ENCODE peak calls at places on chromosomes 11 and 22, in six cellular contexts. N, H, M, O, E and W are unnamed samples.

GRCh38 chr11:69298778-69299461 is 5.0 kb downstream of the MYEOV start:
- DNase-seq in N (no peak), H (no peak), M (no peak), O (peak), E (no peak), W (no peak)

GRCh38 chr11:65782816-65783228 is 2.0 kb upstream of the AP5B1 start:
- DNase-seq in N (no peak), H (no peak), M (no peak), O (no peak), E (no peak), W (no peak)

GRCh38 chr11:534592-535518 is 521 bp downstream of the HRAS start:
- DNase-seq in N (peak), H (no peak), M (no peak), O (peak), E (peak), W (no peak)

GRCh38 chr11:102177974-102178631 is 67.9 kb downstream of the YAP1 start:
- DNase-seq in N (no peak), H (no peak), M (no peak), O (no peak), E (no peak), W (no peak)

GRCh38 chr11:127126956-127127355 is 126.4 kb upstream of the KIRREL3 start:
- DNase-seq in N (no peak), H (no peak), M (no peak), O (no peak), E (no peak), W (no peak)

GRCh38 chr11:73951797-73952196 is 971 bp downstream of the DNAJB13 start:
- DNase-seq in N (no peak), H (no peak), M (no peak), O (no peak), E (no peak), W (no peak)

GRCh38 chr11:34613462-34614183 is 7.3 kb upstream of the EHF start:
- DNase-seq in N (no peak), H (no peak), M (no peak), O (no peak), E (no peak), W (no peak)

GRCh38 chr11:1879342-1879940 is 12.3 kb downstream of the PRR33 start:
- DNase-seq in N (no peak), H (no peak), M (no peak), O (peak), E (no peak), W (no peak)

GRCh38 chr11:46918087-46918751 is at the start of gene LRP4:
- DNase-seq in N (peak), H (peak), M (peak), O (peak), E (peak), W (no peak)

GRCh38 chr11:96222102-96222501 is 120.9 kb downstream of the MAML2 start:
- DNase-seq in N (no peak), H (no peak), M (no peak), O (no peak), E (no peak), W (no peak)

GRCh38 chr11:100687032-100687629 is at the start of gene ARHGAP42:
- DNase-seq in N (peak), H (no peak), M (peak), O (peak), E (peak), W (no peak)

GRCh38 chr22:49011769-49012598 is 815.7 kb downstream of the BRD1 start:
- DNase-seq in N (no peak), H (no peak), M (no peak), O (peak), E (peak), W (no peak)

GRCh38 chr22:46074771-46075551 is 75.4 kb upstream of the PPARA start:
- DNase-seq in N (peak), H (no peak), M (no peak), O (peak), E (peak), W (no peak)

GRCh38 chr11:80937831-80938230 is 1497.0 kb upstream of the TENM4 start:
- DNase-seq in N (no peak), H (no peak), M (no peak), O (no peak), E (no peak), W (no peak)

GRCh38 chr11:17753641-17754040 is 19.1 kb downstream of the KCNC1 start:
- DNase-seq in N (no peak), H (no peak), M (no peak), O (peak), E (no peak), W (no peak)

GRCh38 chr11:69442807-69443137 is 38.7 kb upstream of the LINC01488 start:
- DNase-seq in N (peak), H (no peak), M (no peak), O (peak), E (no peak), W (no peak)

GRCh38 chr22:29689872-29690213 is 30.0 kb upstream of the CABP7 start:
- DNase-seq in N (peak), H (no peak), M (peak), O (peak), E (peak), W (no peak)

GRCh38 chr11:100740440-100740839 is 53.4 kb downstream of the ARHGAP42 start:
- DNase-seq in N (no peak), H (no peak), M (no peak), O (no peak), E (no peak), W (no peak)

GRCh38 chr11:14331476-14332136 is 27.4 kb downstream of the RRAS2 start:
- DNase-seq in N (no peak), H (no peak), M (no peak), O (no peak), E (no peak), W (no peak)

GRCh38 chr22:23655891-23656475 is 23.9 kb upstream of the DRICH1 start:
- DNase-seq in N (no peak), H (no peak), M (no peak), O (peak), E (no peak), W (no peak)

GRCh38 chr11:115085461-115086220 is 407.3 kb downstream of the NXPE2 start:
- DNase-seq in N (no peak), H (no peak), M (peak), O (no peak), E (no peak), W (no peak)

GRCh38 chr11:86787018-86787417 is 13.3 kb upstream of the PRSS23 start:
- DNase-seq in N (no peak), H (no peak), M (no peak), O (no peak), E (no peak), W (no peak)

GRCh38 chr11:64918056-64918455 is 1.0 kb upstream of the ATG2A start:
- DNase-seq in N (no peak), H (no peak), M (no peak), O (no peak), E (no peak), W (no peak)

GRCh38 chr22:23123804-23124254 is 18.0 kb downstream of the RSPH14 start:
- DNase-seq in N (no peak), H (no peak), M (no peak), O (no peak), E (no peak), W (no peak)

DNA sequence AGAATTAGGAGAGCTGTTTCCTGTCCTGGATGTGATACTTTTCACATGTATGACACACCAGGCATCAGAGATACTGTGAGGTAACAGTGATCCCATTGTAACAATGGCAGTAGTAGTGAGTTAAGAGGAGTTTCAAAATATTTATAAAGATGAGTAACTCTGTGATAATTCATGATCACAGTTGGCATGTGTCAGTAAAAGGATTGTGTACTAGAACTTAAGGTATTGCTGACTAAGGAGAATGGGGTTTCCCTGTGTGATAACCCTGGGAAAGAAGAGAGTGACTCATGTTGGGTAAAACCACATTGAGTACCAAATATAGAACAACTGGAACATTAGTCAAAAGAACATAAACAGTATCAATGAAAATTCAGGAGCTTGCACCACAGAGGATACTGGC is 22.9 kb upstream of the SLC5A1 start:
- DNase-seq in N (no peak), H (no peak), M (no peak), O (no peak), E (no peak), W (no peak)
- H3K27ac ChIP-seq in N (no peak), H (no peak), M (no peak), O (no peak), E (no peak), W (no peak)

GRCh38 chr22:32826537-32826936 is 25.0 kb downstream of the TIMP3 start:
- DNase-seq in N (no peak), H (no peak), M (no peak), O (no peak), E (no peak), W (no peak)
- H3K27ac ChIP-seq in N (no peak), H (no peak), M (no peak), O (no peak), E (peak), W (peak)

DNA sequence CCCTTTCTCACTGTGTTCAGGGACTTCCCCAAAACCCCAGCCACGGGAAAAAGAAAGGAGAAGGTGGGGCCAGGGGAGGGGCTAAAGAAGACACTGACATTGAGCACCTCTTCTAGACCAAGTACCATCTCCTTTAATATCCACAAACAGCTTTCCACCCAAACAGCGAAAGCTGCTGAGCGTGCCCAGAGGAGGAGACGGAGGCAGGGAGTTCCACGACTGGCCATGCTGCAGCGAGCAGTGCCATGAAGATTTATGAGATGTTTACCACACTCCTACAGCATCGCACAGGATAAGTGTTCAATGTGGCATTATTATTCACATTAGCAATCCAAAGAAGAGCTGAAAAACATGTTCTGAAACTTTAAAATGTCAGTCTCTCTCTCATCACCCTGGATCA is 127.4 kb downstream of the LARGE1 start:
- DNase-seq in N (no peak), H (no peak), M (no peak), O (no peak), E (no peak), W (no peak)
- H3K27ac ChIP-seq in N (no peak), H (no peak), M (no peak), O (no peak), E (peak), W (peak)

DNA sequence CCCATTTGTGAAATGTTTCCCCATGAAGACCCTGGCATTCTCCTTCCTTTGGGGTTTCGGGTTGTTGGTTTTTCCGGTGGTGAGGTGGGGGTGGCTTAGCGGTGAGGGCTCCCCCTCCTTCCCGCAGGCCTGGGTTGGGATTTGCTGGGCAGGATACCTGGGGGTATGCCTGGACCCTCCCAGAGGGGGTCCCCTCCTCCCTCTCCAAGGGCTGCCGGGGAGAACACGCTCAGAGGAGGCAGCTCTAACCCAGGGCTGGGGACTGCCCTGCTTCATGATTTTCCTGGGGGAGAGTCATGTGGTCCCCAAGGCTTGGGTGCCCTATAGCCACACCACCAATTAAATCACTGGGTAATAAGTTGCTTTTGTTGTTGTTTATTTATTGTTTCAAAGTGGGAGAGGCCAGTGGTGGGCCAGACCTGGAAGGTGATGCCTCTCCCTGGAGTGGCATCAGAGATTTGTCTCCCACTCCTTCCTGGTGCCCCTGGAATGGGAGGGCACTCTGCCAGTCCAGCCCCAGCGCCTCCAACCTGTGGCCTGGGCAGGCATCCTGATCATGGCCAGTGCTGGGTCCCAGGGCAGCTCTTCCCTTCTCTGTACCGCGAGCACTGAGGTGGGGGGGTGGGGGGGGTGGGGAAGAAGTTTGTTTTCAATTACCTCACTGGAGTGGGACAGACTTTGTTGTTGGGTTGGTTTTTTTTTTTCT is 1.3 kb upstream of the CLCF1 start:
- DNase-seq in N (no peak), H (no peak), M (no peak), O (peak), E (no peak), W (no peak)
- H3K27ac ChIP-seq in N (peak), H (no peak), M (no peak), O (peak), E (peak), W (peak)

DNA sequence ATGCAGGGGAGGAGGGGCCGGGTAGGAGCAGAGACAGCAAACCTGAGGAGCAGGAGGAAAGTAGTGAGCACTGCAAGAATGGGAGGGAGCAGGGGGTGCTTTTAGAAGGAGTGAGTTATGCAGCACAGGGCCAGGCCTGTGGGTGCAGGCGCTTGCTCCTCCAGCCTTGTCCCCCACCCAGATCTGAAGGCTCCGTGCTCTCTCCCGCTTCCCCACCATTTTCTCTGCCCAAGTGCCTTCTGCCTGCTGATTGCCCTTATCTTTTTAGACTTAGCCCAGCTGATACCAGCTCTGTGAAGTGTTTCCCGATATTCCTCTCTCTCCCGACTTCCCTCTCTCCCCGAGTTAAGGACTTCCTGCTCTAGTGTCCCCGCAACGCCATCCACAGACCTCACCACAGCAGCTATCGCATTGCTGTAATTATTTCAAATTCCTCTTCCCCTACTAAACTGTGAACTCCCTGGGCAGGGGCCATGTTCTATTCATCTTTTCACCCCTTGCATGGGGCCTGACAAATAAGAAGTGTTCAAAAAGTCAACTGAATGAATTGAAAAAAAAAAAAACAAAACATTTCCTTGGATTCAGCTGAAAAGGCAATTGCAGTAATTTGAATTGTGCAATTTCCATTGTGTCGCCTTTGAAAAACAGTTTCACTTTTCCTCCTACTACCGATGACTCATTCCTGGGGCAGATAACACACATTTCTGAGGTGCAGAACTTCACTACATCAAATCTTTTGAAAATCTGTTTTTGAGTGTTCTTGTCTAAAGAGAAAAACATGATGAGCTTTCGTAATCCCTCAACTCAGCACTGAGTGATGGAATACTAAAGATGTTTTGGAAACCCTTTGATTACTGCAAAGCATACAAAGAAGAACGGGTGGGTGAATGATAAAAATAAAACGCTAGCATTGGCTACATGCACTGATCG is 69.7 kb upstream of the BMAL1 start:
- DNase-seq in N (no peak), H (no peak), M (peak), O (no peak), E (no peak), W (no peak)
- H3K27ac ChIP-seq in N (peak), H (peak), M (peak), O (peak), E (peak), W (peak)

GRCh38 chr11:118213774-118214173 is 11.0 kb downstream of the JAML start:
- DNase-seq in N (no peak), H (no peak), M (no peak), O (no peak), E (no peak), W (no peak)
- H3K27ac ChIP-seq in N (no peak), H (no peak), M (no peak), O (peak), E (peak), W (no peak)

DNA sequence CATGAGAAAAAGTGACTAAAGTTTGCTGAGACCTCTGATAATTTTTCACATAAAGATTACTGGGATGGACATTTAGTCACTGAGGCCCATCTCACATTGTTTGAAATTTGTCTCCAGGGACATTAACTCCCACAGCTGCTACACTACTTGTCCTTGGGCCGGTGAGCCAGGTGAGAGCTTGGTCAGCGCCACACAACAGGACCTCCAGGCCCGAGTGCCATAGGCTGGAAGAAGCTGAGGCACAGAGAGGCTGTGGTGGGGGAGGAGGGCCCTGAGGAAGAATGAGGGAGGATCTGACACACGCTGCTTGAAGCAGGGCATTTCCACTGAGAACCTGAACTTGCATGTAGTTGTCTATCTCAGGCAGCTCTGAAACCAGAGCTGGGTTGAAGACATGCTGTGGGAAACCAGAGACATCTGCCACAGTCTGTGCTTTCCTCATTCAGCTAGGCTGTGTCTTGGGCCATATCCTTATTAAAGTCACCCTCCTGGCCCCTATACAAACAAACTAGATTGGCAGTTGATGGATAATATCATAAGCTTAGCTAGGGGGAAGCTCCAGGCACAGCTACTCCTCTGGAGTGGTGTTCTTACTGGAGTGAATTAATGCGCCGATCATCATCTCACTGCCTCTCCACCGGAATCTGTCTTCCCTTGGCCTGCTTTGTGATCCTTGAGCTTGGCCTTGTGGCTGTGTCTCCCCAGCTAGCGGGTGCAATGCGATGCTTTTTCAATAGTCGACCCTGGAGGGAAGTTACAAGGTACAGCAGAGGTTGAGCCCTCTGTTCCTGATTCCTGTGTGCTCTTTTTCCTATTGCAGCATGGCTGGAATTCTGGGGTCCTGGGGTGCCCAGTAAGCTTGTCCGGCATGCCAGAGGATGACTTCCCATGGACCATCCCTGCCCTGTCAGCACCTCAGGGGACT is 225.3 kb upstream of the B3GAT1 start:
- DNase-seq in N (no peak), H (no peak), M (no peak), O (no peak), E (no peak), W (no peak)
- H3K27ac ChIP-seq in N (no peak), H (no peak), M (no peak), O (no peak), E (no peak), W (no peak)

DNA sequence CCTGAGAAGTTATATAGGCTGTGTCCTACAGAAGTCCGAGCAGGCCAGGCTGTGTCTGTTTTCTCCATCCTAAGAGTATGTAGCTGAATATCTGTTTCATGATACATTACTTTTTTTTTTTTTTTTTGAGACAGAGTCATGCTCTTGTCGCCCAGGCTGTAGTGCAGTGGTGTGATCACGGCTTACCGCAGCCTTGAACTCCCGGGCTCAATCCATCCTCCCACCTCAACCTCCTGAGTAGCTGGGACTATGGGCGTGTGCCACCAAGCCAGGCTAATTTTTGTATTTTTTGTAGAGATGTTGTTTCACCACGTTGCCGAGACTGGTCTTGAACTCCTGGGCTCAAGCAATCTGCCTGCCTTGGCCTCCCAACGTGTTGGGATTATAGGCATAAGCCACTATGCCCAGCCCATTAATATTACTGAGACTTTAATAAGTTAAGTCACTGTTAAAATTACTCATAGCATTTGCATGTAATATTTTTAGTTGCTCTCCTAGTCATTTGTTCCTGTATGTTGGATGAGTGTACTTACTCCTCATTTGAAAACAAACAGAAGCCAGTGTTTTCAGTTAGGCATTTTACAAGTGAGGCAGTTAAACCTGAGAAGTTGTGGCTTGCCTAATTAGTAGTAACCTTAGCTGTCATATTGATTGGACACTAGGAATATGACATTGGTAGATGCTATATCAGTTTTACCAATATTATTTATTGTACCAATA is 26.1 kb downstream of the DRG1 start:
- DNase-seq in N (no peak), H (no peak), M (no peak), O (no peak), E (no peak), W (no peak)
- H3K27ac ChIP-seq in N (no peak), H (no peak), M (no peak), O (no peak), E (no peak), W (no peak)